ENCODE peak calls at places on chromosomes 5 and 9, in eight cellular contexts. Q is uterus; E is iPS-NIHi11; M is stimulated activated CD4-positive, alpha-beta T cell treated with anti-CD3 and anti-CD28 coated beads, Interleukin-2, amount 100 ng/mL, for 48 hours; F is right cardiac atrium; K is iPS DF 19.7; N is EH; I is COLO829. A is an unnamed sample.

GRCh38 chr9:129402341-129402739 is 218.6 kb downstream of the C9orf50 start:
- DNase-seq in Q (no peak), E (peak; percentile 80), M (no peak), F (no peak), K (no peak), N (peak; percentile 9), I (no peak), A (no peak)

GRCh38 chr9:113398796-113399195 is 2.3 kb downstream of the ALAD start:
- DNase-seq in Q (no peak), E (no peak), M (no peak), F (no peak), K (no peak), N (no peak), I (no peak), A (no peak)

GRCh38 chr5:12330993-12331588 is 426.8 kb upstream of the CTNND2 start:
- DNase-seq in Q (no peak), E (peak; percentile 22), M (no peak), F (no peak), K (peak; percentile 99), N (no peak), I (no peak), A (no peak)

GRCh38 chr9:4890242-4890641 is 94.8 kb upstream of the JAK2 start:
- DNase-seq in Q (no peak), E (no peak), M (no peak), F (no peak), K (no peak), N (no peak), I (no peak), A (no peak)

GRCh38 chr5:132478498-132478855 is 12.1 kb downstream of the IRF1 start:
- DNase-seq in Q (no peak), E (no peak), M (no peak), F (no peak), K (no peak), N (no peak), I (no peak), A (no peak)

GRCh38 chr9:106758911-106759310 is 104.1 kb upstream of the ZNF462 start:
- DNase-seq in Q (no peak), E (no peak), M (no peak), F (no peak), K (no peak), N (no peak), I (no peak), A (peak; percentile 31)

GRCh38 chr5:109649371-109649770 is 40.4 kb upstream of the MAN2A1 start:
- DNase-seq in Q (no peak), E (no peak), M (no peak), F (no peak), K (no peak), N (no peak), I (no peak), A (no peak)

GRCh38 chr5:17187401-17187800 is 30.0 kb upstream of the BASP1 start:
- DNase-seq in Q (no peak), E (no peak), M (no peak), F (no peak), K (no peak), N (peak; percentile 71), I (no peak), A (peak; percentile 77)

GRCh38 chr5:60332244-60333018 is 367.5 kb downstream of the DEPDC1B start:
- DNase-seq in Q (no peak), E (no peak), M (no peak), F (no peak), K (no peak), N (peak; percentile 60), I (peak; percentile 68), A (peak; percentile 69)

GRCh38 chr9:6183227-6183551 is 32.4 kb upstream of the IL33 start:
- DNase-seq in Q (no peak), E (no peak), M (no peak), F (no peak), K (no peak), N (no peak), I (no peak), A (no peak)

GRCh38 chr5:124634228-124634819 is 112.1 kb downstream of the ZNF608 start:
- DNase-seq in Q (no peak), E (no peak), M (no peak), F (no peak), K (no peak), N (peak; percentile 82), I (peak; percentile 54), A (peak; percentile 62)

GRCh38 chr5:36058776-36059175 is 7.9 kb downstream of the UGT3A2 start:
- DNase-seq in Q (no peak), E (no peak), M (no peak), F (no peak), K (no peak), N (no peak), I (no peak), A (no peak)